ENCODE peak calls at places on chromosomes 13 and 19, in four cellular contexts. Y, A, R and F are unnamed samples.

GRCh38 chr13:86155756-86156155 is 356.5 kb upstream of the SLITRK6 start:
- DNase-seq in R (no peak), Y (no peak), A (no peak), F (no peak)

GRCh38 chr19:51546650-51547396 is 15.4 kb upstream of the SIGLEC6 start:
- DNase-seq in R (no peak), A (no peak), Y (peak; percentile 49), F (no peak)

GRCh38 chr19:33492951-33493350 is 28.6 kb downstream of the PEPD start:
- DNase-seq in A (no peak), R (no peak), Y (no peak), F (no peak)

GRCh38 chr19:43755256-43755801 is 567 bp upstream of the SMG9 start:
- DNase-seq in Y (peak; percentile 78), R (peak; percentile 65), A (peak; percentile 67), F (peak; percentile 51)

GRCh38 chr13:71879129-71879535 is 12.1 kb upstream of the DACH1 start:
- DNase-seq in Y (peak; percentile 53), R (no peak), A (peak; percentile 55), F (peak; percentile 93)

GRCh38 chr13:67355791-67356190 is 125.7 kb upstream of the PCDH9 start:
- DNase-seq in A (no peak), Y (no peak), R (no peak), F (no peak)

GRCh38 chr13:40389081-40389641 is 277.3 kb downstream of the FOXO1 start:
- DNase-seq in R (no peak), A (no peak), Y (no peak), F (no peak)

GRCh38 chr19:3959766-3960131 is 11.2 kb downstream of the DAPK3 start:
- DNase-seq in A (no peak), Y (no peak), R (no peak), F (no peak)

GRCh38 chr19:29337029-29337428 is 124.1 kb upstream of the UQCRFS1 start:
- DNase-seq in Y (no peak), R (no peak), A (no peak), F (no peak)

GRCh38 chr19:23415561-23416191 is 20.4 kb upstream of the ZNF91 start:
- DNase-seq in R (no peak), A (no peak), Y (no peak), F (peak; percentile 23)

GRCh38 chr19:15871570-15871969 is 26.3 kb downstream of the CYP4F2 start:
- DNase-seq in Y (no peak), R (no peak), A (no peak), F (no peak)

GRCh38 chr13:45120967-45121366 is 657 bp downstream of the GTF2F2 start:
- DNase-seq in R (no peak), A (no peak), Y (no peak), F (no peak)

GRCh38 chr13:76822691-76823267 is 63.4 kb downstream of the KCTD12 start:
- DNase-seq in Y (peak; percentile 78), A (no peak), R (no peak), F (no peak)

GRCh38 chr19:28288850-28289249 is 924.1 kb downstream of the UQCRFS1 start:
- DNase-seq in Y (peak; percentile 36), R (no peak), A (no peak), F (no peak)